ENCODE peak calls at places on chromosomes 16 and 17, in seven cellular contexts. C, W, E, R, J, S and O are unnamed samples.

GRCh38 chr16:58536278-58536677 is 21.0 kb downstream of the SETD6 start:
- DNase-seq in C (no peak), W (no peak), R (no peak), E (no peak), J (no peak), S (no peak), O (no peak)

GRCh38 chr16:30096862-30097563 is 1.0 kb upstream of the YPEL3 start:
- DNase-seq in R (no peak), S (peak; percentile 92), E (no peak), C (peak; percentile 91), W (no peak), J (no peak), O (no peak)

GRCh38 chr16:88650749-88651275 is at the start of gene CYBA:
- DNase-seq in E (peak; percentile 90), C (peak; percentile 72), S (peak; percentile 88), R (peak; percentile 76), J (peak; percentile 85), W (peak; percentile 88), O (peak; percentile 94)

GRCh38 chr16:3734084-3734757 is 16.9 kb upstream of the TRAP1 start:
- DNase-seq in J (no peak), W (no peak), C (no peak), S (no peak), E (no peak), R (no peak), O (no peak)

GRCh38 chr17:2954898-2955445 is 108.4 kb downstream of the OR1D5 start:
- DNase-seq in W (no peak), S (no peak), C (no peak), E (no peak), J (no peak), R (no peak), O (no peak)

GRCh38 chr17:2655526-2655925 is 56.0 kb downstream of the CLUH start:
- DNase-seq in W (no peak), C (no peak), E (no peak), R (no peak), J (no peak), S (no peak), O (no peak)

GRCh38 chr16:6031567-6031966 is 934.0 kb upstream of the EEF2KMT start:
- DNase-seq in E (no peak), R (no peak), C (no peak), W (no peak), S (no peak), J (no peak), O (no peak)

GRCh38 chr17:1976000-1976682 is 49.0 kb downstream of the RTN4RL1 start:
- DNase-seq in S (no peak), W (no peak), C (no peak), J (no peak), E (no peak), R (no peak), O (no peak)

GRCh38 chr17:37744961-37745800 is at the start of gene HNF1B:
- DNase-seq in J (no peak), W (peak; percentile 37), R (peak; percentile 69), E (no peak), C (peak; percentile 56), S (peak; percentile 81), O (no peak)

GRCh38 chr17:30600830-30601494 is 123.8 kb downstream of the GOSR1 start:
- DNase-seq in W (peak; percentile 32), S (peak; percentile 26), J (peak; percentile 37), E (peak; percentile 50), C (peak; percentile 58), R (peak; percentile 38), O (no peak)

GRCh38 chr17:28249706-28250105 is 69.3 kb upstream of the TMEM97 start:
- DNase-seq in C (no peak), W (no peak), E (no peak), J (no peak), R (no peak), S (no peak), O (no peak)

GRCh38 chr17:75266315-75267145 is 4.5 kb downstream of the MIF4GD start:
- DNase-seq in R (no peak), S (no peak), W (no peak), C (no peak), J (no peak), E (peak; percentile 36), O (no peak)

GRCh38 chr16:5874899-5875298 is 777.3 kb upstream of the EEF2KMT start:
- DNase-seq in J (no peak), S (no peak), E (no peak), R (no peak), W (no peak), C (no peak), O (no peak)

GRCh38 chr16:27684047-27684446 is 134.1 kb downstream of the KATNIP start:
- DNase-seq in E (no peak), R (no peak), C (no peak), J (no peak), S (no peak), W (no peak), O (no peak)

GRCh38 chr16:16154292-16154951 is 68.9 kb downstream of the ABCC6 start:
- DNase-seq in R (no peak), E (no peak), C (no peak), W (no peak), S (no peak), J (no peak), O (no peak)

GRCh38 chr16:82329504-82330192 is 159.6 kb upstream of the MPHOSPH6 start:
- DNase-seq in R (peak; percentile 32), W (no peak), J (no peak), S (peak; percentile 60), E (no peak), C (peak; percentile 47), O (no peak)

GRCh38 chr17:9179602-9180001 is 158.3 kb downstream of the NTN1 start:
- DNase-seq in S (no peak), R (no peak), J (no peak), E (no peak), W (no peak), C (no peak), O (no peak)

GRCh38 chr17:280216-280615 is 72.4 kb downstream of the RPH3AL start:
- DNase-seq in W (no peak), S (no peak), R (no peak), J (peak; percentile 9), E (peak; percentile 1), C (no peak), O (no peak)

GRCh38 chr17:35498429-35499178 is 38.9 kb downstream of the SLFN12L start:
- DNase-seq in J (no peak), S (no peak), R (no peak), C (no peak), E (no peak), W (no peak), O (no peak)

GRCh38 chr16:83574388-83574787 is 233.4 kb upstream of the HSBP1 start:
- DNase-seq in R (no peak), J (no peak), E (no peak), C (no peak), W (no peak), S (no peak), O (no peak)

GRCh38 chr16:4944333-4945281 is 7.7 kb upstream of the PPL start:
- DNase-seq in R (peak; percentile 94), S (peak; percentile 97), J (peak; percentile 89), W (no peak), E (no peak), C (no peak), O (peak; percentile 97)

GRCh38 chr17:76446449-76447231 is 6.3 kb downstream of the UBE2O start:
- DNase-seq in W (no peak), S (peak; percentile 73), E (no peak), C (no peak), R (peak; percentile 61), J (no peak), O (no peak)

GRCh38 chr16:84959045-84959576 is 52.2 kb downstream of the ZDHHC7 start:
- DNase-seq in E (no peak), S (no peak), R (no peak), C (no peak), W (no peak), J (no peak), O (no peak)

GRCh38 chr16:4320030-4320429 is 4.2 kb downstream of the GLIS2 start:
- DNase-seq in S (no peak), W (no peak), J (peak; percentile 74), C (no peak), E (no peak), R (no peak), O (no peak)

GRCh38 chr17:41565338-41565737 is 6.5 kb downstream of the KRT9 start:
- DNase-seq in J (no peak), C (no peak), W (no peak), E (no peak), R (no peak), S (no peak), O (no peak)

GRCh38 chr17:64534187-64534586 is 27.4 kb downstream of the CEP95 start:
- DNase-seq in C (no peak), R (no peak), J (no peak), E (no peak), W (no peak), S (no peak), O (no peak)

GRCh38 chr17:69144621-69145255 is 3.0 kb upstream of the ABCA6 start:
- DNase-seq in C (no peak), E (no peak), S (no peak), R (no peak), J (no peak), W (no peak), O (no peak)

GRCh38 chr17:51046527-51047384 is 73.9 kb downstream of the SPAG9 start:
- DNase-seq in E (no peak), R (no peak), W (no peak), J (peak; percentile 66), C (peak; percentile 96), S (peak; percentile 89), O (peak; percentile 93)

GRCh38 chr17:7438050-7438614 is 1.2 kb upstream of the FGF11 start:
- DNase-seq in S (peak; percentile 80), E (peak; percentile 61), J (peak; percentile 80), W (peak; percentile 83), R (peak; percentile 69), C (peak; percentile 88), O (no peak)
- H3K4me1 ChIP-seq in S (peaks cover 50% of the 10 kb centered on the region), E (peaks cover 50% of the 10 kb centered on the region), J (peaks cover 55% of the 10 kb centered on the region), W (peaks cover 16% of the 10 kb centered on the region), R (no peaks in the 10 kb centered on the region), C (peaks cover 20% of the 10 kb centered on the region), O (peaks cover 57% of the 10 kb centered on the region)

GRCh38 chr16:1657841-1658240 is 20.2 kb upstream of the JPT2 start:
- DNase-seq in R (no peak), E (no peak), S (no peak), W (no peak), C (no peak), J (no peak), O (no peak)
- H3K4me3 ChIP-seq in R (no peak overlapping the region), E (no peak overlapping the region), S (no peak overlapping the region), W (no peak overlapping the region), C (no peak overlapping the region), J (no peak overlapping the region), O (no peak overlapping the region)

GRCh38 chr17:16968786-16969185 is 3.1 kb downstream of the TNFRSF13B start:
- DNase-seq in S (no peak), C (no peak), J (no peak), W (no peak), R (no peak), E (no peak), O (no peak)
- H3K4me1 ChIP-seq in S (no peaks in the 10 kb centered on the region), C (peaks cover 2% of the 10 kb centered on the region), J (no peaks in the 10 kb centered on the region), W (no peaks in the 10 kb centered on the region), R (no peaks in the 10 kb centered on the region), E (no peaks in the 10 kb centered on the region), O (no peaks in the 10 kb centered on the region)

GRCh38 chr17:59424331-59424730 is 92.9 kb downstream of the YPEL2 start:
- DNase-seq in J (no peak), E (no peak), C (no peak), S (no peak), W (no peak), R (no peak), O (no peak)
- H3K4me3 ChIP-seq in J (peak overlapping the region; percentile 33), E (no peak overlapping the region), C (no peak overlapping the region), S (no peak overlapping the region), W (no peak overlapping the region), R (no peak overlapping the region), O (no peak overlapping the region)

GRCh38 chr16:24993722-24994686 is 21.2 kb downstream of the ARHGAP17 start:
- DNase-seq in E (no peak), S (peak; percentile 66), R (no peak), C (no peak), W (no peak), J (no peak), O (no peak)
- H3K4me1 ChIP-seq in E (peaks cover 11% of the 10 kb centered on the region), S (peaks cover 43% of the 10 kb centered on the region), R (peaks cover 40% of the 10 kb centered on the region), C (peaks cover 7% of the 10 kb centered on the region), W (peaks cover 10% of the 10 kb centered on the region), J (peaks cover 85% of the 10 kb centered on the region), O (peaks cover 76% of the 10 kb centered on the region)